ENCODE peak calls at places on chromosomes 1 and 21, in four cellular contexts. U is GM13976, B is psoas muscle, Y is activated T-cell treated with anti-CD3 and anti-CD28 coated beads for 48 hours. H is an unnamed sample.

GRCh38 chr1:160365325-160365724 is 1.5 kb upstream of the NHLH1 start:
- DNase-seq in Y (no peak), B (no peak), U (no peak), H (no peak)

GRCh38 chr1:192535916-192536662 is 39.5 kb upstream of the RGS1 start:
- DNase-seq in Y (no peak), B (no peak), U (no peak), H (no peak)

GRCh38 chr21:21102874-21103273 is 104.7 kb downstream of the NCAM2 start:
- DNase-seq in B (no peak), U (no peak), Y (no peak), H (no peak)

GRCh38 chr1:233843523-233844204 is 60.8 kb upstream of the SLC35F3 start:
- DNase-seq in U (no peak), Y (no peak), B (no peak), H (no peak)

GRCh38 chr1:167634435-167634834 is 4.4 kb downstream of the RCSD1 start:
- DNase-seq in B (no peak), U (no peak), Y (no peak), H (no peak)

GRCh38 chr1:15703562-15703961 is 19.4 kb downstream of the PLEKHM2 start:
- DNase-seq in U (no peak), B (peak), Y (no peak), H (peak)

GRCh38 chr1:21857840-21858670 is 46.0 kb downstream of the LDLRAD2 start:
- DNase-seq in U (no peak), Y (no peak), B (no peak), H (no peak)

GRCh38 chr1:38763106-38763505 is 96.5 kb downstream of the RRAGC start:
- DNase-seq in U (no peak), B (no peak), Y (no peak), H (no peak)

GRCh38 chr1:176691251-176692228 is 228.6 kb downstream of the PAPPA2 start:
- DNase-seq in U (peak), Y (no peak), B (no peak), H (no peak)

GRCh38 chr1:40363721-40364120 is 9.8 kb upstream of the SMAP2 start:
- DNase-seq in Y (no peak), U (no peak), B (no peak), H (no peak)